ENCODE peak calls at places on chromosomes 7 and 10, in four cellular contexts. O is NCI-H146; K is stimulated activated CD4-positive, alpha-beta T cell treated with anti-CD3 and anti-CD28 coated beads, TNF-alpha, amount 100 ng/mL, for 24 hours; D is activated CD4-positive, alpha-beta T cell treated with anti-CD3 and anti-CD28 coated beads for 24 hours. A is an unnamed sample.

GRCh38 chr7:80244206-80244956 is 109.8 kb downstream of the GNAI1 start:
- DNase-seq in D (no peak), O (no peak), K (no peak), A (peak)

GRCh38 chr10:31401287-31401686 is 82.3 kb downstream of the ZEB1 start:
- DNase-seq in K (no peak), D (no peak), O (no peak), A (peak)

GRCh38 chr10:25614652-25615051 is 319.4 kb upstream of the MYO3A start:
- DNase-seq in O (no peak), D (no peak), K (no peak), A (no peak)

GRCh38 chr10:27628631-27629030 is 117.0 kb downstream of the MKX start:
- DNase-seq in O (no peak), D (no peak), K (no peak), A (no peak)

GRCh38 chr10:125017547-125018298 is 75.8 kb downstream of the ZRANB1 start:
- DNase-seq in D (no peak), O (peak), K (no peak), A (peak)

GRCh38 chr10:112374724-112375541 is 1.0 kb downstream of the ACSL5 start:
- DNase-seq in O (no peak), K (no peak), D (no peak), A (no peak)

GRCh38 chr7:155269766-155270585 is 27.7 kb upstream of the INSIG1 start:
- DNase-seq in D (no peak), O (no peak), K (no peak), A (no peak)

GRCh38 chr7:19117870-19118608 is 603 bp upstream of the TWIST1 start:
- DNase-seq in K (no peak), D (no peak), O (peak), A (peak)

GRCh38 chr7:87152897-87153641 is 816 bp downstream of the DMTF1 start:
- DNase-seq in D (peak), O (peak), K (peak), A (peak)

GRCh38 chr7:96962221-96962620 is 43.1 kb upstream of the DLX6 start:
- DNase-seq in D (no peak), O (no peak), K (no peak), A (no peak)

GRCh38 chr10:63702107-63702506 is 180.9 kb downstream of the REEP3 start:
- DNase-seq in O (peak), K (no peak), D (no peak), A (peak)

GRCh38 chr10:79179404-79180309 is 110.9 kb downstream of the ZMIZ1 start:
- DNase-seq in K (no peak), D (no peak), O (peak), A (peak)

GRCh38 chr10:373516-374309 is 238.5 kb downstream of the ZMYND11 start:
- DNase-seq in D (no peak), O (peak), K (no peak), A (peak)

GRCh38 chr7:155785536-155785935 is 26.7 kb downstream of the SHH start:
- DNase-seq in K (no peak), D (no peak), O (no peak), A (no peak)

A was measured in NCI-H69.